ENCODE peak calls at places on chromosome 6, in nine cellular contexts. W is cardiac septum, Z is Calu3, N is brain microvascular endothelial cell, G is NCI-H460, R is fibroblast of gingiva, Q is GM19239, F is amygdala, K is iris pigment epithelial cell. B is an unnamed sample.

GRCh38 chr6:84773133-84773430 is 8.7 kb upstream of the TBX18 start:
- DNase-seq in G (no peak), W (no peak), F (no peak), N (no peak), Q (no peak), R (no peak), K (no peak), Z (no peak), B (no peak)

GRCh38 chr6:168403370-168404005 is 37.5 kb upstream of the SMOC2 start:
- DNase-seq in R (no peak), W (peak), G (no peak), Z (no peak), F (no peak), K (no peak), N (no peak), Q (no peak), B (no peak)

GRCh38 chr6:132220800-132221199 is 180.5 kb downstream of the MOXD1 start:
- DNase-seq in G (no peak), Z (no peak), Q (no peak), W (no peak), N (no peak), K (no peak), F (no peak), R (no peak), B (no peak)

GRCh38 chr6:74713941-74714340 is 491.9 kb downstream of the COL12A1 start:
- DNase-seq in W (no peak), F (no peak), Q (no peak), R (no peak), Z (no peak), K (no peak), G (no peak), N (no peak), B (no peak)

GRCh38 chr6:157629220-157629619 is 193.8 kb upstream of the SNX9 start:
- DNase-seq in F (no peak), R (no peak), Q (no peak), N (peak), Z (no peak), K (peak), W (peak), G (no peak), B (no peak)

GRCh38 chr6:46792635-46793034 is 554 bp upstream of the MEP1A start:
- DNase-seq in Q (no peak), F (no peak), N (no peak), W (no peak), K (no peak), G (no peak), R (no peak), Z (no peak), B (no peak)

GRCh38 chr6:146666909-146667308 is 68.1 kb downstream of the ADGB start:
- DNase-seq in Z (no peak), N (no peak), G (no peak), Q (no peak), W (no peak), R (no peak), K (no peak), F (no peak), B (no peak)

GRCh38 chr6:30206799-30207618 is 6.2 kb downstream of the TRIM26 start:
- DNase-seq in N (no peak), G (no peak), Q (no peak), R (peak), W (no peak), K (peak), Z (peak), F (no peak), B (peak)

GRCh38 chr6:150606258-150607043 is 6.8 kb downstream of the PLEKHG1 start:
- DNase-seq in Q (no peak), Z (no peak), F (no peak), G (no peak), R (no peak), N (no peak), K (no peak), W (no peak), B (no peak)

GRCh38 chr6:30060634-30060981 is 457 bp upstream of the POLR1H start:
- DNase-seq in F (no peak), K (peak), W (no peak), Q (no peak), N (peak), R (peak), G (no peak), Z (peak), B (no peak)

GRCh38 chr6:150876598-150876997 is 11.1 kb downstream of the MTHFD1L start:
- DNase-seq in N (no peak), G (no peak), Z (no peak), Q (no peak), K (peak), W (no peak), F (no peak), R (peak), B (no peak)

GRCh38 chr6:12112540-12113189 is 100.6 kb downstream of the HIVEP1 start:
- DNase-seq in W (no peak), Q (no peak), R (no peak), N (peak), F (no peak), K (peak), G (no peak), Z (no peak), B (no peak)

GRCh38 chr6:36955136-36955535 is 598 bp downstream of the PI16 start:
- DNase-seq in Q (no peak), F (no peak), Z (no peak), W (no peak), G (no peak), N (no peak), R (no peak), K (no peak), B (no peak)

GRCh38 chr6:84453499-84453898 is 226.1 kb upstream of the CEP162 start:
- DNase-seq in G (no peak), Q (no peak), K (no peak), Z (no peak), W (no peak), R (peak), F (no peak), N (no peak), B (no peak)

GRCh38 chr6:87244380-87244779 is 78.0 kb upstream of the SMIM8 start:
- DNase-seq in F (no peak), R (no peak), Z (no peak), K (peak), W (no peak), Q (no peak), G (no peak), N (no peak), B (peak)